ENCODE peak calls at places on chromosome 7, in four cellular contexts. One of them, this sample, is unnamed.

GRCh38 chr7:141160246-141160855 is 86.5 kb downstream of the TMEM178B start:
- DNase-seq in progenitor cell of endocrine pancreas: no peak
- DNase-seq in choroid plexus epithelial cell: no peak
- DNase-seq in AG09319: no peak
- DNase-seq in this sample: no peak

GRCh38 chr7:55370001-55370400 is 4.9 kb downstream of the LANCL2 start:
- DNase-seq in progenitor cell of endocrine pancreas: no peak
- DNase-seq in choroid plexus epithelial cell: no peak
- DNase-seq in AG09319: no peak
- DNase-seq in this sample: no peak

GRCh38 chr7:7103343-7104313 is 78.7 kb upstream of the C1GALT1 start:
- DNase-seq in progenitor cell of endocrine pancreas: no peak
- DNase-seq in AG09319: peak; percentile 39
- DNase-seq in choroid plexus epithelial cell: peak; percentile 88
- DNase-seq in this sample: peak; percentile 45

GRCh38 chr7:7642081-7642480 is 1.5 kb downstream of the UMAD1 start:
- DNase-seq in choroid plexus epithelial cell: no peak
- DNase-seq in AG09319: no peak
- DNase-seq in progenitor cell of endocrine pancreas: no peak
- DNase-seq in this sample: no peak

GRCh38 chr7:6170571-6171531 is 101.6 kb downstream of the CYTH3 start:
- DNase-seq in progenitor cell of endocrine pancreas: no peak
- DNase-seq in choroid plexus epithelial cell: no peak
- DNase-seq in AG09319: no peak
- DNase-seq in this sample: no peak

GRCh38 chr7:4238861-4239260 is 443.2 kb upstream of the FOXK1 start:
- DNase-seq in progenitor cell of endocrine pancreas: no peak
- DNase-seq in AG09319: no peak
- DNase-seq in choroid plexus epithelial cell: no peak
- DNase-seq in this sample: peak; percentile 10

GRCh38 chr7:142607351-142607750 is 141.9 kb upstream of the PRSS1 start:
- DNase-seq in choroid plexus epithelial cell: no peak
- DNase-seq in progenitor cell of endocrine pancreas: no peak
- DNase-seq in AG09319: no peak
- DNase-seq in this sample: no peak

GRCh38 chr7:135185471-135186260 is 15.2 kb upstream of the CYREN start:
- DNase-seq in choroid plexus epithelial cell: no peak
- DNase-seq in AG09319: no peak
- DNase-seq in progenitor cell of endocrine pancreas: no peak
- DNase-seq in this sample: no peak

GRCh38 chr7:46512901-46513431 is 591.9 kb upstream of the IGFBP3 start:
- DNase-seq in choroid plexus epithelial cell: peak; percentile 93
- DNase-seq in AG09319: no peak
- DNase-seq in progenitor cell of endocrine pancreas: no peak
- DNase-seq in this sample: no peak

GRCh38 chr7:51246258-51247245 is 70.1 kb downstream of the COBL start:
- DNase-seq in AG09319: no peak
- DNase-seq in choroid plexus epithelial cell: no peak
- DNase-seq in progenitor cell of endocrine pancreas: no peak
- DNase-seq in this sample: no peak

GRCh38 chr7:31082450-31082849 is 30.3 kb downstream of the ADCYAP1R1 start:
- DNase-seq in progenitor cell of endocrine pancreas: no peak
- DNase-seq in AG09319: no peak
- DNase-seq in choroid plexus epithelial cell: no peak
- DNase-seq in this sample: no peak

GRCh38 chr7:2110586-2111396 is 122.0 kb downstream of the MAD1L1 start:
- DNase-seq in progenitor cell of endocrine pancreas: no peak
- DNase-seq in choroid plexus epithelial cell: peak; percentile 50
- DNase-seq in AG09319: no peak
- DNase-seq in this sample: peak; percentile 52

GRCh38 chr7:66859794-66860645 is 61.0 kb upstream of the TMEM248 start:
- DNase-seq in choroid plexus epithelial cell: peak; percentile 36
- DNase-seq in progenitor cell of endocrine pancreas: no peak
- DNase-seq in AG09319: no peak
- DNase-seq in this sample: no peak

GRCh38 chr7:121313793-121314676 is 14.8 kb upstream of the WNT16 start:
- DNase-seq in progenitor cell of endocrine pancreas: no peak
- DNase-seq in AG09319: peak; percentile 29
- DNase-seq in choroid plexus epithelial cell: peak; percentile 76
- DNase-seq in this sample: no peak

GRCh38 chr7:92177362-92177761 is 1.6 kb downstream of the LRRD1 start:
- DNase-seq in choroid plexus epithelial cell: peak; percentile 72
- DNase-seq in progenitor cell of endocrine pancreas: no peak
- DNase-seq in AG09319: no peak
- DNase-seq in this sample: no peak

GRCh38 chr7:73971701-73972341 is 56.2 kb upstream of the ELN start:
- DNase-seq in choroid plexus epithelial cell: no peak
- DNase-seq in AG09319: no peak
- DNase-seq in progenitor cell of endocrine pancreas: no peak
- DNase-seq in this sample: peak; percentile 14

GRCh38 chr7:47663239-47663638 is 81.3 kb upstream of the TNS3 start:
- DNase-seq in progenitor cell of endocrine pancreas: no peak
- DNase-seq in AG09319: peak; percentile 56
- DNase-seq in choroid plexus epithelial cell: no peak
- DNase-seq in this sample: no peak

GRCh38 chr7:75740846-75741497 is 2.2 kb upstream of the HIP1 start:
- DNase-seq in progenitor cell of endocrine pancreas: no peak
- DNase-seq in choroid plexus epithelial cell: no peak
- DNase-seq in AG09319: no peak
- DNase-seq in this sample: peak; percentile 80

GRCh38 chr7:22357311-22358175 is 589 bp upstream of the RAPGEF5 start:
- DNase-seq in progenitor cell of endocrine pancreas: no peak
- DNase-seq in choroid plexus epithelial cell: no peak
- DNase-seq in AG09319: no peak
- DNase-seq in this sample: no peak

GRCh38 chr7:157485361-157485831 is 148.6 kb downstream of the DNAJB6 start:
- DNase-seq in AG09319: no peak
- DNase-seq in choroid plexus epithelial cell: no peak
- DNase-seq in progenitor cell of endocrine pancreas: no peak
- DNase-seq in this sample: no peak

GRCh38 chr7:113289140-113289740 is 170.9 kb upstream of the SMIM30 start:
- DNase-seq in AG09319: peak; percentile 34
- DNase-seq in progenitor cell of endocrine pancreas: no peak
- DNase-seq in choroid plexus epithelial cell: peak; percentile 81
- DNase-seq in this sample: no peak

GRCh38 chr7:139035588-139036353 is at the start of gene ZC3HAV1L:
- DNase-seq in AG09319: no peak
- DNase-seq in choroid plexus epithelial cell: peak; percentile 71
- DNase-seq in progenitor cell of endocrine pancreas: peak; percentile 39
- DNase-seq in this sample: peak; percentile 92

GRCh38 chr7:35254496-35255416 is 856 bp upstream of the TBX20 start:
- DNase-seq in choroid plexus epithelial cell: no peak
- DNase-seq in progenitor cell of endocrine pancreas: no peak
- DNase-seq in AG09319: no peak
- DNase-seq in this sample: peak; percentile 10

GRCh38 chr7:70545214-70545613 is 586.7 kb upstream of the GALNT17 start:
- DNase-seq in AG09319: no peak
- DNase-seq in progenitor cell of endocrine pancreas: no peak
- DNase-seq in choroid plexus epithelial cell: no peak
- DNase-seq in this sample: no peak

GRCh38 chr7:140404565-140405080 is 765 bp downstream of the RAB19 start:
- DNase-seq in AG09319: peak; percentile 51
- DNase-seq in progenitor cell of endocrine pancreas: no peak
- DNase-seq in choroid plexus epithelial cell: no peak
- DNase-seq in this sample: no peak

GRCh38 chr7:34313289-34313688 is 344.7 kb upstream of the NPSR1 start:
- DNase-seq in AG09319: no peak
- DNase-seq in choroid plexus epithelial cell: peak; percentile 48
- DNase-seq in progenitor cell of endocrine pancreas: no peak
- DNase-seq in this sample: no peak

GRCh38 chr7:95398155-95398940 is 2.2 kb upstream of the PON3 start:
- DNase-seq in AG09319: no peak
- DNase-seq in progenitor cell of endocrine pancreas: no peak
- DNase-seq in choroid plexus epithelial cell: no peak
- DNase-seq in this sample: no peak

GRCh38 chr7:74569501-74570075 is 87.9 kb upstream of the GTF2I start:
- DNase-seq in choroid plexus epithelial cell: no peak
- DNase-seq in progenitor cell of endocrine pancreas: no peak
- DNase-seq in AG09319: no peak
- DNase-seq in this sample: no peak

GRCh38 chr7:6252310-6252709 is 20.1 kb downstream of the CYTH3 start:
- DNase-seq in choroid plexus epithelial cell: peak; percentile 61
- DNase-seq in AG09319: no peak
- DNase-seq in progenitor cell of endocrine pancreas: no peak
- DNase-seq in this sample: no peak

GRCh38 chr7:132002343-132002968 is 446.0 kb upstream of the PODXL start:
- DNase-seq in choroid plexus epithelial cell: peak; percentile 17
- DNase-seq in AG09319: no peak
- DNase-seq in progenitor cell of endocrine pancreas: no peak
- DNase-seq in this sample: no peak

GRCh38 chr7:131999193-131999592 is 442.8 kb upstream of the PODXL start:
- DNase-seq in choroid plexus epithelial cell: no peak
- DNase-seq in AG09319: no peak
- DNase-seq in progenitor cell of endocrine pancreas: no peak
- DNase-seq in this sample: no peak

GRCh38 chr7:132001166-132001565 is 444.7 kb upstream of the PODXL start:
- DNase-seq in choroid plexus epithelial cell: no peak
- DNase-seq in AG09319: no peak
- DNase-seq in progenitor cell of endocrine pancreas: no peak
- DNase-seq in this sample: no peak

GRCh38 chr7:132009778-132010177 is 453.4 kb upstream of the PODXL start:
- DNase-seq in AG09319: no peak
- DNase-seq in progenitor cell of endocrine pancreas: no peak
- DNase-seq in choroid plexus epithelial cell: peak; percentile 25
- DNase-seq in this sample: no peak

DNA sequence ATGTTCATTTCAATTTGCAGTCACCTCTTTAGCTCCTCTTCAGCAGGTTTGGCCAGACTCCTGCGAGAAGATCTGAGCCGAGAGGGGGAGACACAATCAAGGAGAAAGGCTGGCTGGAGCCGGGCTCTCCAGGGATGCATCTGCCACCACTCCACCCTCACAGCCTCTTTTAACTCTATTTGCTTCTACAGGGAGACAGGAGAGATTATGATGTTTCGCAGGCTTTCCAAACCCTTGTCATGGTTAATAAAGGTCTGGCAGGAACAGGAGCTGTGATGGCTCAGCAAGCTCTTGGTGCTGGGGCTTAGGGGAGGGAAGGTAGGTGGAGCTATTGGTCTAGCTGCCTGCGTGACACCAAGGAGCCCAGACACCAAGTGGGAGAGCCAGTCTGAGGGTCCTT is 448.1 kb upstream of the PODXL start:
- DNase-seq in progenitor cell of endocrine pancreas: no peak
- DNase-seq in choroid plexus epithelial cell: peak; percentile 7
- DNase-seq in AG09319: no peak
- DNase-seq in this sample: no peak
- TF ChIP-seq CTCF in progenitor cell of endocrine pancreas: no peak
- TF ChIP-seq CTCF in choroid plexus epithelial cell: peak; percentile 31
- TF ChIP-seq CTCF in AG09319: peak; percentile 39
- TF ChIP-seq CTCF in this sample: no peak

DNA sequence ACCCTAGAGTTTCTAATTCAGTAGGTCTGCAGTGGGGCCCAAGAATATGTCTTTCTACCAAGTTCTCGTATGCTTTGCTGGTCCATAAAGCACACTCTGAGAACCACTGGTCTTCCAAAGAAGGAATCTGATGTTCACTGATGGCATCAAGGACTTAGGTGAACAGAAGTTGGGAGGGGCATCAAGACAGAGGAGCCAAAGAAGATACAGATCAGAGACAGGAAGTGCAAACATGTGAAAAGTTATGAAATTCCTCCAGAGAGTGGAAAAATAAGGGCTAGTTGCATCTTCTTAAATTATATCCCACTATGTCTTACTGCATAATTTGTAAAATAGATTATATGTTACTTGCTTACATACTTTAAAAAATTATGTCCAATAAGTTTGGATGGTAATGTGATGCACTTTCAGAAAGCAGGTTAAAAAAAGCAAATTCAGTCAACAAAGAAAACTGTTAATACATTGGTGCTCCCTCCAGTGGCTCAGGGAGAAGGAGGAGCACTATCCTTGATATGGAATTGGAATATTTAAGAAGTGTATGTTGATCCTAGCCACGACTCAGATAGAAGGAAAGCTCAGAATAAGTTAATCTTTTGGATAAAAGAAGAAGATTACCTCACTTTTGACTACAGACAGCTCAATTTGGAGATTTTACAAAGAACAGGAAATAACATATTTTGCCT is 35.8 kb downstream of the CREB3L2 start:
- DNase-seq in AG09319: no peak
- DNase-seq in progenitor cell of endocrine pancreas: no peak
- DNase-seq in choroid plexus epithelial cell: no peak
- DNase-seq in this sample: no peak
- TF ChIP-seq CTCF in AG09319: peak; percentile 5
- TF ChIP-seq CTCF in progenitor cell of endocrine pancreas: no peak
- TF ChIP-seq CTCF in choroid plexus epithelial cell: peak; percentile 47
- TF ChIP-seq CTCF in this sample: no peak

DNA sequence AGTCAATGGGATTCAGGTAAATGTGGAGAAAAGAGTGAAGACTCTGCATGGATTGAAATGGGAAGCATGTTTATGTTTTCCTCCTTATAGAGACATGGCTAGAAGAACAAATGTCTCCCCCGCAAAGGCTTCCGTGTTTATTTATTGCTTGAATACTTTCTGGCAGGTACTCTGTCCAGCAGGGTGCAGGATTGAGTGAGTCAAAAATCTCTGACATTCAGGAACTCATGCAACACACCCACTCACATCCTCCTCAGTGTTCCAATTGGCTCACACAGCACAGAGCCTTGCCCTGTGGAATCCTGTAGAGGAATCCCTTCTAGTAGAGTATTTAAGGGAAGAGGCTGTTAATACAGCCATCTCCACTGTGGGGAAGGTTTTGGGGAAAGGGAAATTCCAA is 290.3 kb upstream of the VWC2 start:
- DNase-seq in AG09319: no peak
- DNase-seq in progenitor cell of endocrine pancreas: no peak
- DNase-seq in choroid plexus epithelial cell: no peak
- DNase-seq in this sample: no peak
- TF ChIP-seq CTCF in AG09319: no peak
- TF ChIP-seq CTCF in progenitor cell of endocrine pancreas: peak; percentile 24
- TF ChIP-seq CTCF in choroid plexus epithelial cell: no peak
- TF ChIP-seq CTCF in this sample: peak; percentile 5

DNA sequence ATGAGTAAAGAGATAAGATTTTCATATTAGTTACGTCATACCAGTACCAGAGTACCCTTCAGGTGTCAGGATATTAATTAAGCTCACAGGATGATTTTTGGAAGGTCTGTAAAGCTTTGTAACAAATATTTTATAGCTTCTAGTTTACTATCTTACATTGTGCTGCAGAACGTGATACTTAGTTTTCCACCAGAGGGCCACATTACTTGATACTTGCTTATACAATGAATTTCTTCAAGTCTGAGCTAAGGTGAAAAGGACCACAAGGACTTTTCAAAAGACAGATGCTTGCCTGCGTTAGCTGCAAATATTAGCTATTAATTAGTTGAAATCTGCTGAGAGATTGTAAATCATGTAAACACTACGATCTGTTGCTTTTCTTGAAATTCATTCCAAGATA is 12.2 kb downstream of the FOXP2 start:
- DNase-seq in AG09319: no peak
- DNase-seq in progenitor cell of endocrine pancreas: no peak
- DNase-seq in choroid plexus epithelial cell: peak; percentile 72
- DNase-seq in this sample: no peak
- TF ChIP-seq CTCF in AG09319: peak; percentile 46
- TF ChIP-seq CTCF in progenitor cell of endocrine pancreas: peak; percentile 55
- TF ChIP-seq CTCF in choroid plexus epithelial cell: peak; percentile 62
- TF ChIP-seq CTCF in this sample: no peak

GRCh38 chr7:876077-876971 is at the start of gene GET4:
- DNase-seq in choroid plexus epithelial cell: peak; percentile 98
- DNase-seq in AG09319: peak; percentile 95
- DNase-seq in progenitor cell of endocrine pancreas: peak; percentile 97
- DNase-seq in this sample: peak; percentile 99
- TF ChIP-seq CTCF in choroid plexus epithelial cell: no peak
- TF ChIP-seq CTCF in AG09319: peak; percentile 2
- TF ChIP-seq CTCF in progenitor cell of endocrine pancreas: peak; percentile 32
- TF ChIP-seq CTCF in this sample: peak; percentile 20

GRCh38 chr7:71871446-71871845 is 540.7 kb downstream of the CALN1 start:
- DNase-seq in choroid plexus epithelial cell: no peak
- DNase-seq in AG09319: no peak
- DNase-seq in progenitor cell of endocrine pancreas: no peak
- DNase-seq in this sample: no peak
- TF ChIP-seq CTCF in choroid plexus epithelial cell: no peak
- TF ChIP-seq CTCF in AG09319: no peak
- TF ChIP-seq CTCF in progenitor cell of endocrine pancreas: peak; percentile 38
- TF ChIP-seq CTCF in this sample: no peak

This sample was measured in upper lobe of left lung.